ENCODE peak calls at places on chromosomes 2 and 18, in seven cellular contexts. Z is COR-L47; D is NCI-H446 treated with DMSO at 0.1 percent for 48 hours; S is stimulated activated CD4-positive, alpha-beta T cell treated with anti-CD3 and anti-CD28 coated beads, Interleukin-15, amount 100 ng/mL, for 1 hour; W is NCI-H748 treated with DMSO at 0.1 percent for 48 hours; T is AG10803; K is right lobe of liver. I is an unnamed sample.

GRCh38 chr2:41775381-41776025 is 272.3 kb upstream of the PKDCC start:
- DNase-seq in W (no peak), Z (no peak), S (no peak), D (no peak), T (no peak), K (no peak), I (no peak)

GRCh38 chr2:47088371-47089082 is 66.6 kb downstream of the STPG4 start:
- DNase-seq in K (no peak), S (no peak), T (no peak), W (no peak), D (no peak), Z (no peak), I (no peak)

GRCh38 chr18:48813833-48814489 is 136.8 kb downstream of the SMAD7 start:
- DNase-seq in T (no peak), K (peak), Z (no peak), W (no peak), D (no peak), S (no peak), I (no peak)

GRCh38 chr2:12381543-12382323 is 335.0 kb upstream of the TRIB2 start:
- DNase-seq in W (no peak), K (no peak), S (no peak), Z (no peak), T (no peak), D (no peak), I (no peak)

GRCh38 chr18:69935319-69936190 is 12.1 kb downstream of the CD226 start:
- DNase-seq in Z (no peak), D (no peak), W (no peak), K (no peak), T (peak), S (peak), I (no peak)

GRCh38 chr18:79518028-79518682 is 122.4 kb downstream of the NFATC1 start:
- DNase-seq in S (no peak), Z (no peak), D (no peak), T (no peak), W (no peak), K (no peak), I (no peak)

GRCh38 chr2:188984680-188985079 is 10.5 kb downstream of the COL3A1 start:
- DNase-seq in K (no peak), T (peak), D (no peak), Z (no peak), W (no peak), S (no peak), I (no peak)

GRCh38 chr2:74873041-74873440 is 39.1 kb downstream of the HK2 start:
- DNase-seq in D (no peak), S (no peak), T (no peak), K (no peak), Z (no peak), W (no peak), I (no peak)

GRCh38 chr2:219626540-219626939 is 890 bp upstream of the SLC4A3 start:
- DNase-seq in K (no peak), T (no peak), Z (no peak), D (no peak), S (no peak), W (peak), I (no peak)

GRCh38 chr2:77566131-77566530 is 44.0 kb upstream of the LRRTM4 start:
- DNase-seq in D (no peak), K (no peak), T (no peak), S (no peak), Z (no peak), W (no peak), I (no peak)

GRCh38 chr2:223101340-223102039 is 49.5 kb downstream of the KCNE4 start:
- DNase-seq in Z (no peak), T (peak), K (no peak), W (no peak), D (no peak), S (no peak), I (no peak)

GRCh38 chr2:10948606-10949230 is 37.0 kb downstream of the KCNF1 start:
- DNase-seq in S (no peak), Z (no peak), T (no peak), K (no peak), W (no peak), D (no peak), I (no peak)

GRCh38 chr2:238586931-238587775 is 160.4 kb downstream of the ASB1 start:
- DNase-seq in K (no peak), S (no peak), T (no peak), W (no peak), Z (no peak), D (no peak), I (no peak)

GRCh38 chr18:80120932-80121331 is 11.9 kb downstream of the ADNP2 start:
- DNase-seq in K (no peak), T (no peak), S (no peak), Z (no peak), W (no peak), D (no peak), I (no peak)

GRCh38 chr2:38245114-38245641 is 131.9 kb downstream of the ATL2 start:
- DNase-seq in T (no peak), D (no peak), Z (no peak), K (no peak), S (no peak), W (no peak), I (no peak)

GRCh38 chr2:66567742-66568141 is 132.8 kb downstream of the MEIS1 start:
- DNase-seq in S (no peak), Z (no peak), K (no peak), W (no peak), T (no peak), D (no peak), I (no peak)

GRCh38 chr2:235394278-235394828 is 99.5 kb upstream of the AGAP1 start:
- DNase-seq in D (no peak), Z (no peak), K (no peak), T (peak), W (no peak), S (no peak), I (no peak)

GRCh38 chr18:8801263-8801901 is 96.0 kb downstream of the MTCL1 start:
- DNase-seq in W (no peak), D (no peak), T (peak), Z (no peak), S (no peak), K (no peak), I (no peak)

GRCh38 chr2:136025057-136025973 is 39.9 kb upstream of the DARS1 start:
- DNase-seq in Z (peak), K (peak), W (peak), D (no peak), T (peak), S (peak), I (no peak)

GRCh38 chr18:69648486-69648885 is 247.8 kb downstream of the DOK6 start:
- DNase-seq in Z (peak), T (no peak), D (no peak), S (no peak), K (no peak), W (peak), I (no peak)

GRCh38 chr18:3180325-3180724 is 39.4 kb downstream of the MYOM1 start:
- DNase-seq in W (no peak), K (no peak), Z (no peak), T (peak), D (no peak), S (no peak), I (no peak)

GRCh38 chr18:3594760-3595241 is 144.8 kb downstream of the TGIF1 start:
- DNase-seq in T (peak), S (no peak), W (no peak), D (no peak), Z (no peak), K (no peak), I (no peak)

GRCh38 chr2:227796044-227796780 is 17.4 kb upstream of the CCL20 start:
- DNase-seq in W (no peak), T (no peak), Z (no peak), S (no peak), K (no peak), D (no peak), I (no peak)

GRCh38 chr18:58580623-58581022 is 48.3 kb downstream of the ALPK2 start:
- DNase-seq in S (no peak), T (peak), K (no peak), W (no peak), Z (no peak), D (no peak), I (no peak)

GRCh38 chr2:60463249-60463648 is 90.2 kb downstream of the BCL11A start:
- DNase-seq in T (peak), D (peak), S (no peak), Z (no peak), K (no peak), W (no peak), I (no peak)

GRCh38 chr18:46387426-46388131 is 269.4 kb downstream of the LOXHD1 start:
- DNase-seq in D (no peak), T (no peak), W (no peak), Z (no peak), K (no peak), S (no peak), I (no peak)

GRCh38 chr2:206840999-206841398 is 75.6 kb downstream of the FASTKD2 start:
- DNase-seq in K (no peak), S (no peak), D (no peak), Z (no peak), T (no peak), W (no peak), I (no peak)

GRCh38 chr2:27911458-27912210 is 21.1 kb downstream of the BABAM2 start:
- DNase-seq in S (no peak), Z (no peak), W (no peak), T (no peak), D (no peak), K (no peak), I (no peak)

GRCh38 chr2:207813942-207814341 is 44.2 kb upstream of the FZD5 start:
- DNase-seq in Z (no peak), D (no peak), S (no peak), W (no peak), T (no peak), K (no peak), I (no peak)

GRCh38 chr2:108778857-108779256 is 7.7 kb upstream of the CCDC138 start:
- DNase-seq in K (no peak), T (no peak), Z (no peak), D (no peak), S (no peak), W (no peak), I (no peak)

GRCh38 chr2:175203621-175204496 is 22.3 kb upstream of the ATP5MC3 start:
- DNase-seq in W (peak), T (peak), Z (peak), D (peak), K (peak), S (peak), I (peak)

GRCh38 chr2:200786423-200786822 is 25.3 kb upstream of the BZW1 start:
- DNase-seq in D (no peak), S (no peak), W (peak), K (no peak), T (peak), Z (no peak), I (no peak)